ENCODE peak calls at places on chromosome 4, in four cellular contexts. P is PC-3, K is upper lobe of right lung, M is fibroblast of lung. X is an unnamed sample.

GRCh38 chr4:40749717-40750460 is at the start of gene NSUN7:
- DNase-seq in K (peak; percentile 94), P (peak; percentile 75), M (peak; percentile 61), X (peak; percentile 56)

GRCh38 chr4:125642645-125643044 is 327.9 kb downstream of the FAT4 start:
- DNase-seq in P (no peak), K (no peak), M (no peak), X (no peak)

GRCh38 chr4:101037249-101037648 is 310.1 kb downstream of the PPP3CA start:
- DNase-seq in P (no peak), M (peak; percentile 27), K (no peak), X (no peak)

GRCh38 chr4:113394730-113395530 is 345.5 kb downstream of the ANK2 start:
- DNase-seq in P (peak; percentile 92), K (no peak), M (peak; percentile 76), X (peak; percentile 70)

GRCh38 chr4:81454498-81454897 is 17.2 kb downstream of the RASGEF1B start:
- DNase-seq in K (no peak), M (peak; percentile 12), P (peak; percentile 71), X (no peak)

GRCh38 chr4:52407545-52407944 is 251.6 kb downstream of the USP46 start:
- DNase-seq in M (no peak), K (no peak), P (peak; percentile 73), X (no peak)

GRCh38 chr4:144906181-144906895 is 191.7 kb downstream of the ANAPC10 start:
- DNase-seq in K (no peak), P (peak; percentile 47), M (peak; percentile 90), X (no peak)

GRCh38 chr4:76430519-76431388 is 4.3 kb upstream of the SHROOM3 start:
- DNase-seq in P (peak; percentile 71), K (no peak), M (peak; percentile 50), X (no peak)

GRCh38 chr4:110675406-110675805 is 52.5 kb upstream of the PITX2 start:
- DNase-seq in K (no peak), P (no peak), M (no peak), X (no peak)

GRCh38 chr4:5399790-5400421 is 308.5 kb downstream of the EVC2 start:
- DNase-seq in P (peak; percentile 50), M (peak; percentile 14), K (no peak), X (peak; percentile 15)

GRCh38 chr4:23022032-23022431 is 329.3 kb downstream of the GBA3 start:
- DNase-seq in P (peak; percentile 89), M (peak; percentile 96), K (no peak), X (no peak)

GRCh38 chr4:183831026-183831446 is 74.1 kb upstream of the STOX2 start:
- DNase-seq in P (no peak), M (no peak), K (no peak), X (no peak)

GRCh38 chr4:8353912-8354453 is 84.4 kb downstream of the HTRA3 start:
- DNase-seq in K (peak; percentile 58), M (peak; percentile 91), P (no peak), X (no peak)

DNA sequence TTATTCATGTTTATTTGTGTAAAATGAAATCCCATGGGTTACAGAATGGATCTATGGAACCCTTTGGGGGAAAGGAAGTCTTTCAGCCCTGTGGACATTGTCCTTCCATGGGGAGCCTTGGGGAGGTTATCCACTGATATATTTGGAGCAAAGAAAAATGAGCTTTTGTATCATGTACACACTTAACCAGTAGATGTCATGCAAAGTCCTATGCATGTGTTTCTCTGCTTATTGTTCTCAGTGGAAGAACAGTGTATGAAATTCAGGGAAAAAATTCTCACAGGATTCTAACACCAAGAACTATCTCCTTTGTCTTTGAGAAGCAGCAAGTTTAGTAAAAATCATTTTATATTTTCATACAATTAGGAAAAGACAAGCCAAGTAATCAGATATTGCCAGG is 105.3 kb downstream of the DTHD1 start:
- DNase-seq in P (no peak), M (no peak), K (no peak), X (no peak)
- TF ChIP-seq CTCF in P (no peak), M (no peak), K (no peak), X (no peak)

GRCh38 chr4:3744232-3744631 is 22.0 kb upstream of the ADRA2C start:
- DNase-seq in M (no peak), P (no peak), K (no peak), X (no peak)
- TF ChIP-seq CTCF in M (no peak), P (no peak), K (no peak), X (no peak)

DNA sequence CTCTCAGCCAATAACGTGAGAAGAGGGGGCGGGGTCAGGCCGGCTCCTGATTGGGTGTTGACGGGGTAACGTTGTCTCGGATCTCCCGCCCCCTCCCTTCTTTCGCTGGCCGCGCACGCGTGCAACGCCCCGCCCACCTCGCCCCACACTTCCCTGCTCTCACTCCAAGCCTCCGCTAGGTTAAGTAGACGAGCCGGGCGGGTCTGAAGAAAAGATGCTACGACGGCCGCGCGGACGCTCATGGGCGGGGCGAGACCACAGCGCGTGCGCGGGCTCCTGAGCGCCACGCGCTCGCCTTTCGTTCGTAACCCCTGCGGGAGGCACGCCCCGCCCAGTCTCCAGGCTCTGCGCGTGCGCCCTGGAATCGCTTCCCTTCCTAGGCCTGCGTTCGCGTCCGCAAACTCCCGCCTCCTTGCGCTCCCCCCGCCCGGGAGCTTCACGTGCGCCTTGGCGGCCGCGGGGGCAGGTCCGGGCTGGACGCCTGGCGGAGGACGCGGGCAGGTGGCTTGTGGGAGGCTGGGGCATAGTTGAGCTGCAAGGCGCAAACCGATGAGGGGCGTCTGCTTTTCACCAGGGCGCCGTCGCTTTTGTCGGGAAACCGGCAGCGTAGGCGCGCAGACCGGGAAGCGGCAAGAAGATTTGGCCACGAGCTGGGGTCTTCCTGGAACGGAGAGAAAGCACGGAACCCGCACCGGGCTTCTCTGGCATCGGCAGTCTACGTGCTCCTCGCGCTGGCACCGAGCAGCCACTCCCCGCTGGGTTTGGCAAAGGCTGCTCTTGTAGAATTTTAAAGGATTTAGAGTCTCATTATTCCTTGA is 467 bp upstream of the PGRMC2 start:
- DNase-seq in P (peak; percentile 94), K (peak; percentile 100), M (peak; percentile 99), X (peak; percentile 100)
- TF ChIP-seq CTCF in P (no peak), K (peak; percentile 27), M (no peak), X (peak; percentile 21)

GRCh38 chr4:2266821-2267220 is 4.9 kb upstream of the MXD4 start:
- DNase-seq in P (no peak), M (no peak), K (no peak), X (no peak)

GRCh38 chr4:2264481-2265041 is 2.7 kb upstream of the MXD4 start:
- DNase-seq in K (no peak), P (no peak), M (no peak), X (peak; percentile 19)

GRCh38 chr4:2263701-2264321 is 1.9 kb upstream of the MXD4 start:
- DNase-seq in M (no peak), K (peak; percentile 60), P (no peak), X (no peak)

GRCh38 chr4:2266181-2266580 is 4.3 kb upstream of the MXD4 start:
- DNase-seq in P (no peak), M (peak; percentile 40), K (peak; percentile 83), X (peak; percentile 88)

DNA sequence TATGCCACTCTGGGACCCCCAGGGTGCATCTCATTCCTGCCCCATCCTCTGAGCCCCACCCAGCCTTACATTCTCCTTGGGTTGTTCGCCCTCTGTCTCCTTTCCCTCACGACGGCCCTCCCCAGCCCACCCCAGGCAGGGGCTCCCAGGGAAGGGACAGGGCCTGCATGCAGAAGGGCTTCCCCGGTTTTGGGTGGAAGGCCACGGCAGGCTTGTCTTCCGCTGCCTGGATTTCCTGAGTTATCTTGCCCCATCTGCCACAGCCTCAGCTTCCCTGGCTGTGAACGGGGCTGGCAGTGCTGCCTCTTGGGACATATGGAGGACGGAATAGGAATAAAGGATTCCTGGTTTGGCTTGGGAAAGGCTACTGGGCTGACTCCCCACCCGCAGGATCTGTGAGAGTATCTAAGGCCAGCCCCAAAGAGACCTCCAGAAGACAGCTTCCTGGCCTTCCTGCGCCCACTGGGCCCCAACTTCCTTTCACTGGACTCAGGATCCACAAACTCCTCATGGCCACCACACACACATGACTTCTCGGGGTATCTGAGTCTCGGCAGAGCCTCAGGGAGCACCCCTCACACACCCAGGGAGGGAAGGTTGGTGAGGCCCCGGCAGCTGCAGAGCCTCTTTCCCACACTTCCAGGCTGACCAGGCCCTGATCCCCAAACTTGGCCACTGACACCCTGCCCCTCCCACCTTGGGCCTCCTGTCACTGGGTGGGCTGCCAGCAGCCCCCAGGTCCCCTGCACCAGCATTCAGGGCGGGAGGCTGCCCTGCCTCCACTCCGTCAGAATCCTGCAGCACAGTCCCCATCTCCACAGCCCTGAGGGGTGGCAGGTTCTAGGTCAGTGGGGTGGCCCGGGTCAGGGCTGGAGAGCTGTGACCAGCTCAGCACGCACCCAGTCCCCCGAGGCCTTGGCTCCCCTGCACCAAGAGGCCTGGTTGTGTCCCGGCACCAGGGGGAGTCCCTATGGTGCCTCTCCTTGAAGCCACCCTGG is 3.5 kb upstream of the MXD4 start:
- DNase-seq in P (no peak), K (no peak), M (no peak), X (no peak)
- TF ChIP-seq CTCF in P (no peak), K (no peak), M (no peak), X (no peak)

DNA sequence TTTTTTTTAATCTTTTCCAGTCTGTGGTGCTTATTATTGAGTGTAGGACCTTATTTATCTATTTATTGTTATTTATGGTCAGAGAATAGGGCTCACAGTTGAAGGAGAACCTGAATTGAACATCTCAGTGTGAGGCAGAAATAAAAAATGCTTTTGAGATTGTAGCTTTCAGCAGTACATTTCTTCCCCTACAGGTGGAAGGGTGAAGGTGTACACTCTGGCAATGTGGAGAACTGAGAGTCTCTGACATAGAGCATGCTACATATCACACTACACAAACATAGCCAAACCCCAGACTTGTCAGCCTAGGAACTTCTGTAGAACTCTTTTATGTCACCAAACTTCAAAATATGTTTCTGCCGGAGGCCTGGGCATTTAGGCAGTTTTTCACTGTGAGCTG is 140.2 kb downstream of the STIM2 start:
- DNase-seq in M (no peak), P (peak; percentile 32), K (no peak), X (no peak)
- TF ChIP-seq CTCF in M (peak; percentile 3), P (peak; percentile 46), K (peak; percentile 21), X (no peak)

GRCh38 chr4:24791043-24791442 is 4.3 kb upstream of the SOD3 start:
- DNase-seq in K (no peak), P (no peak), M (no peak), X (no peak)

GRCh38 chr4:24792552-24792951 is 2.8 kb upstream of the SOD3 start:
- DNase-seq in P (no peak), M (no peak), K (no peak), X (no peak)

GRCh38 chr4:24794916-24795665 is at the start of gene SOD3:
- DNase-seq in P (peak; percentile 86), K (peak; percentile 90), M (peak; percentile 91), X (peak; percentile 80)

GRCh38 chr4:24794111-24794860 is 1.1 kb upstream of the SOD3 start:
- DNase-seq in M (peak; percentile 86), P (peak; percentile 26), K (no peak), X (peak; percentile 44)

DNA sequence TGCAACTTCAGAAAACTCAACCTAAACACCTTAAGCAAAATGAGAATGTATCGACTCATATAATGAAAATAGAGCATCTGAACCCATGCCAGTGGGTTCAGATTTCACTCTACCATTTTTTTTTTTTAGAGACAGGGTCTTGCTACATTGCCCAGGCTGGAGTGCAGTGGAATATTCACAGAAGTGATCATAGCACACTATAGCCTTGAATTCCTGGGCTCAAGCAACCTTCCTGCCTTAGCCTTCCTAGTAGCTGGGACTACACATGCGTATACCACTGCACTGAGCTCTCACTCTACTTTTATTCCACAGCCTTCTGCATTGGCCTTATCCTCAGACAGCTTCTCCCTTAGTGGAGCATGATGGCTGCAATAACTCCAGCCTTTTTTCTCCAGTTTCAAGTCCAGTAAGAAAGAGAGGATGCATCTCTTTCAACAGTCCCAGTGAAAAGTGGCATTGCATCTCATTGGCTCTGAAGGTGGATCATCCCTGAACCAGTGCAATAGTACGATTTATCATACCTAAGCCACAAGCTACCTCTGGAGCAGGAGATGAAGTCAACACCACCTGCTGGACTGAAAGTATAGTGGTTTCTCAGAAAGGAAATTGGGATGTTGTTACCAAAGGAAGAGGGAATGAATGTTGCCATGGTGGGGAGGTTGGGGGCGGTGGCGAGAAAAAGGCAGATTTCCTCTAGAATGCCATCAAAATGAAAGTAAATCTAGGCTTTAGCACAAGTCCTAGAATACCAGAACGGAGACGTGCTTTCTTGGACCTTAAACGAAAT is 2.0 kb upstream of the SOD3 start:
- DNase-seq in P (peak; percentile 66), M (peak; percentile 20), K (no peak), X (no peak)
- TF ChIP-seq CTCF in P (peak; percentile 64), M (peak; percentile 37), K (peak; percentile 17), X (no peak)

GRCh38 chr4:161256716-161257115 is 907.1 kb downstream of the FSTL5 start:
- DNase-seq in K (no peak), P (peak; percentile 46), M (peak; percentile 2), X (no peak)
- TF ChIP-seq CTCF in K (no peak), P (peak; percentile 60), M (no peak), X (no peak)

X was measured in adrenal gland.